ENCODE peak calls at places on chromosomes 11 and 22, in nine cellular contexts. V is thoracic aorta, X is natural killer cell, A is SK-N-SH, S is Calu3, Z is K562, E is lower leg skin, P is IMR-90, K is brain microvascular endothelial cell. L is an unnamed sample.

GRCh38 chr11:83020942-83021779 is 50.5 kb downstream of the RAB30 start:
- DNase-seq in E (no peak), S (no peak), A (no peak), X (no peak), K (no peak), P (no peak), V (no peak), Z (no peak), L (no peak)

GRCh38 chr11:72672839-72673238 is 1.4 kb downstream of the PDE2A start:
- DNase-seq in E (no peak), V (no peak), K (no peak), Z (no peak), X (no peak), S (no peak), P (no peak), A (no peak), L (no peak)

GRCh38 chr11:79313513-79313912 is 127.3 kb downstream of the TENM4 start:
- DNase-seq in S (no peak), A (no peak), E (no peak), Z (no peak), X (no peak), K (no peak), P (no peak), V (no peak), L (no peak)

GRCh38 chr11:118911113-118911879 is 14.4 kb downstream of the BCL9L start:
- DNase-seq in Z (no peak), V (no peak), E (no peak), P (peak), K (no peak), S (no peak), X (no peak), A (no peak), L (no peak)

GRCh38 chr11:111730871-111731591 is 35.2 kb downstream of the PPP2R1B start:
- DNase-seq in A (peak), X (no peak), P (no peak), K (peak), V (no peak), Z (no peak), S (no peak), E (peak), L (peak)

GRCh38 chr11:99693941-99694492 is 673.3 kb downstream of the CNTN5 start:
- DNase-seq in Z (no peak), S (peak), E (no peak), A (no peak), P (peak), X (no peak), K (peak), V (no peak), L (no peak)

GRCh38 chr11:117547188-117547831 is 219.7 kb downstream of the CEP164 start:
- DNase-seq in S (no peak), E (no peak), K (no peak), X (no peak), Z (no peak), V (no peak), A (no peak), P (no peak), L (no peak)

GRCh38 chr11:23494981-23495380 is 634.7 kb upstream of the CCDC179 start:
- DNase-seq in K (no peak), A (no peak), X (no peak), V (no peak), P (no peak), E (no peak), Z (no peak), S (no peak), L (no peak)

GRCh38 chr11:2825886-2826678 is 59.5 kb downstream of the CDKN1C start:
- DNase-seq in Z (no peak), K (peak), S (peak), E (peak), X (no peak), A (peak), P (peak), V (peak), L (peak)

GRCh38 chr22:50532353-50532700 is 2.5 kb upstream of the TYMP start:
- DNase-seq in E (no peak), K (no peak), V (no peak), P (no peak), S (peak), Z (no peak), A (peak), X (no peak), L (no peak)

GRCh38 chr22:23786261-23786710 is 480 bp upstream of the SMARCB1 start:
- DNase-seq in P (no peak), V (no peak), E (no peak), K (no peak), A (peak), S (no peak), X (no peak), Z (no peak), L (no peak)

GRCh38 chr22:49607821-49608220 is 219.9 kb downstream of the BRD1 start:
- DNase-seq in S (no peak), P (no peak), Z (no peak), X (no peak), V (no peak), A (no peak), E (no peak), K (no peak), L (no peak)

GRCh38 chr22:16774911-16775529 is 50.2 kb downstream of the XKR3 start:
- DNase-seq in A (no peak), P (no peak), X (no peak), S (no peak), V (no peak), E (no peak), Z (no peak), K (no peak), L (no peak)

GRCh38 chr11:72521672-72522071 is 87.3 kb upstream of the CLPB start:
- DNase-seq in V (no peak), S (no peak), X (no peak), P (no peak), A (no peak), Z (no peak), E (no peak), K (no peak), L (no peak)

GRCh38 chr11:12048936-12049790 is 40.7 kb upstream of the DKK3 start:
- DNase-seq in A (no peak), P (peak), Z (no peak), X (no peak), S (no peak), E (peak), V (no peak), K (peak), L (no peak)

GRCh38 chr11:112958670-112959069 is 2.5 kb upstream of the NCAM1 start:
- DNase-seq in P (no peak), X (no peak), E (no peak), K (no peak), Z (no peak), A (no peak), V (no peak), S (peak), L (no peak)

GRCh38 chr11:36540998-36541397 is 26.8 kb upstream of the RAG1 start:
- DNase-seq in P (peak), E (no peak), Z (peak), V (no peak), S (peak), X (no peak), A (peak), K (peak), L (peak)

GRCh38 chr11:36447947-36448346 is 62.1 kb downstream of the TRAF6 start:
- DNase-seq in Z (no peak), A (no peak), E (no peak), V (no peak), P (no peak), K (no peak), X (no peak), S (peak), L (no peak)

GRCh38 chr22:29112102-29112501 is 39.3 kb downstream of the KREMEN1 start:
- DNase-seq in A (no peak), P (no peak), S (no peak), K (no peak), X (no peak), Z (no peak), E (no peak), V (no peak), L (no peak)

GRCh38 chr11:76424379-76424778 is 20.4 kb upstream of the EMSY start:
- DNase-seq in S (no peak), E (no peak), Z (no peak), P (no peak), A (no peak), K (no peak), X (no peak), V (no peak), L (no peak)

GRCh38 chr11:91133361-91133760 is 910.5 kb upstream of the CHORDC1 start:
- DNase-seq in X (no peak), Z (no peak), P (peak), S (no peak), V (no peak), E (no peak), A (no peak), K (no peak), L (no peak)

GRCh38 chr11:95711162-95711944 is 78.2 kb downstream of the FAM76B start:
- DNase-seq in P (peak), K (peak), E (no peak), A (no peak), S (no peak), V (no peak), Z (no peak), X (no peak), L (no peak)

GRCh38 chr11:99519095-99519494 is 498.3 kb downstream of the CNTN5 start:
- DNase-seq in A (no peak), P (no peak), E (no peak), K (no peak), Z (no peak), X (no peak), S (no peak), V (no peak), L (no peak)

GRCh38 chr11:2940166-2940929 is 11.1 kb upstream of the PHLDA2 start:
- DNase-seq in K (no peak), P (no peak), E (no peak), A (peak), Z (no peak), X (peak), S (peak), V (no peak), L (peak)

GRCh38 chr11:38304926-38305325 is 1706.9 kb upstream of the RAG2 start:
- DNase-seq in P (no peak), A (no peak), E (no peak), Z (no peak), K (no peak), X (no peak), V (no peak), S (no peak), L (no peak)

GRCh38 chr11:69772646-69773045 is 2.5 kb downstream of the FGF4 start:
- DNase-seq in E (no peak), A (no peak), S (no peak), K (no peak), P (no peak), X (no peak), Z (no peak), V (no peak), L (no peak)

GRCh38 chr11:117999354-117999993 is 13.3 kb downstream of the IL10RA start:
- DNase-seq in V (no peak), P (no peak), Z (no peak), K (no peak), A (no peak), S (no peak), E (peak), X (peak), L (no peak)

GRCh38 chr22:16783930-16784354 is 41.3 kb downstream of the XKR3 start:
- DNase-seq in V (no peak), Z (peak), P (no peak), E (no peak), X (no peak), A (peak), K (no peak), S (no peak), L (no peak)

GRCh38 chr11:123628936-123629683 is 25.3 kb downstream of the SCN3B start:
- DNase-seq in V (no peak), E (no peak), S (no peak), X (no peak), K (peak), Z (no peak), P (peak), A (peak), L (no peak)

GRCh38 chr22:18156878-18157713 is 7.1 kb downstream of the USP18 start:
- DNase-seq in K (peak), Z (peak), A (peak), E (no peak), P (peak), S (peak), V (peak), X (no peak), L (peak)

GRCh38 chr11:77658213-77659013 is 20.8 kb upstream of the CLNS1A start:
- DNase-seq in K (no peak), V (no peak), E (no peak), X (no peak), S (no peak), A (no peak), Z (peak), P (peak), L (no peak)

GRCh38 chr11:46120711-46121327 is 435 bp downstream of the PHF21A start:
- DNase-seq in S (peak), P (peak), K (peak), X (peak), E (no peak), A (peak), Z (peak), V (no peak), L (peak)

GRCh38 chr22:40928657-40929056 is 22.5 kb upstream of the RBX1 start:
- DNase-seq in S (no peak), P (no peak), K (no peak), A (peak), V (no peak), X (no peak), E (no peak), Z (peak), L (no peak)

DNA sequence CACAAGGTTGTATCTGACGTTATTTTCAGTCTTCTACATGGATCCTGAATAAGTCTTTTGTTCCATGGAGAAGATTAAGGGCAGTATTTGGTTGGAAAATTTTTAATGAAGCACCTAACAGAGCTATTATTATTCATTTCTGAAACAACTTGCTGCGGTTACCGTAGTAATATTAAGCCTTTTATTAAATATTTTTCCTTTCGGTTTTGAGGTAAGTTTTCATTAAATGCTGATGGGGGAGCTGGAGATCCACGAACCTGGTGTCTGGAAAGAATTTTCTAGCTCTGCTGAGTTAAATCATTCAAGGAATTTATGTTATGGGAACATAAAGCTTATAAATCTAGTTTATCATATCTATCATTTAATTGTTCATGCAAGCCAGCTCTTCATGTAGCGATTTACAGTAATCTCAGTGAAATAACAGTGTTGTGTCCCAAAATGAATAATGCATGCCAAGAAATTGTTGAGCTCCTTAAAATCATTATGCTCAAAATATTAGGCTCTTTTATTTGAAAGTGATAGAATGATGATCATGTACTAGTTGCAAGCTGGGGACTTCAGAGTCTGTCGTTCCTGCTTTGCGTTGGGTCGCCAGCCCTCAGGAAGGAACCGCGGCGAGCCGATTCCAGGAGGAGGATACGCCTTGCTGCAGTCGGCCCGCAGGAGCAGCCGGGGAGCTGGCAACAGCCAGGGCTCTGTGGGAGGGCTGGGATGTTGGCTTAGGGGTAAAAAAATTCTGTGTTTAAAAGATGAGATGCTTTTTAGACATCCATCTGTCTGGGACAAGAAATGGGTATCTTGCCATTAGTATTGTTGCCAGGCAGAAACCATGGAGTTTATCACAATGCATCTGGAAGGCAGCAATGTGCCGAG is 83.1 kb downstream of the TBC1D22A start:
- DNase-seq in K (peak), A (peak), S (no peak), Z (no peak), X (no peak), E (peak), V (no peak), P (peak), L (no peak)
- TF ChIP-seq CTCF in K (peak), A (peak), S (no peak), Z (peak), X (no peak), E (no peak), V (no peak), P (peak), L (no peak)

GRCh38 chr11:64305691-64306562 is 603 bp downstream of the ESRRA start:
- DNase-seq in K (no peak), P (peak), V (no peak), E (peak), A (peak), X (no peak), S (peak), Z (peak), L (peak)
- TF ChIP-seq CTCF in K (peak), P (peak), V (no peak), E (no peak), A (peak), X (no peak), S (no peak), Z (peak), L (peak)

GRCh38 chr22:26891431-26891830 is 234.0 kb downstream of the MIAT start:
- DNase-seq in Z (no peak), K (no peak), X (no peak), P (peak), E (no peak), S (no peak), V (no peak), A (no peak), L (no peak)

GRCh38 chr22:26892401-26893033 is 235.1 kb downstream of the MIAT start:
- DNase-seq in X (no peak), K (no peak), P (no peak), A (no peak), E (no peak), Z (no peak), S (peak), V (no peak), L (no peak)

GRCh38 chr22:26888887-26889286 is 231.5 kb downstream of the MIAT start:
- DNase-seq in A (no peak), Z (no peak), S (no peak), K (no peak), E (no peak), V (no peak), P (peak), X (no peak), L (no peak)

GRCh38 chr22:26889794-26890193 is 232.4 kb downstream of the MIAT start:
- DNase-seq in X (no peak), E (no peak), K (no peak), Z (no peak), S (no peak), A (no peak), V (no peak), P (no peak), L (no peak)

DNA sequence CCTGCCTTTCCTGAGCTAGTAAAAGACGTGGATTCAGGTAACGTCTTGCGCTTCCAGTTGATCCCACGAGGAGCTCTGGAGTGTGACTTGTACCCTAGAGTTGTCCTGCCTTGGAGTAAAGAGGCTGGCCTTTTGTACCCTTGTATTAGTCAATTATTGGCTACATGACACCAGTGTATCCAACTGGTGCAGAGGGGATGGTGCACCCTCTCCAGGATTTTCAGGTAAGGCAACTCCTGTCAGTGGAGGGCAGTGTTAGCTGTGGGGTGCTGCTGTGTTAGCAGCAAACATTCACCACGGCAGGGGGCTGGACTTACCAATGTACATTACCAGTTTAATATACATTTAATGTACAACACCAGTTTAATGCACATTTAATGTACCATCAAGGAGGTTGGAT is 233.5 kb downstream of the MIAT start:
- DNase-seq in X (no peak), S (peak), P (no peak), Z (no peak), E (no peak), V (no peak), A (no peak), K (no peak), L (no peak)
- TF ChIP-seq CTCF in X (no peak), S (no peak), P (no peak), Z (no peak), E (no peak), V (no peak), A (no peak), K (peak), L (no peak)

DNA sequence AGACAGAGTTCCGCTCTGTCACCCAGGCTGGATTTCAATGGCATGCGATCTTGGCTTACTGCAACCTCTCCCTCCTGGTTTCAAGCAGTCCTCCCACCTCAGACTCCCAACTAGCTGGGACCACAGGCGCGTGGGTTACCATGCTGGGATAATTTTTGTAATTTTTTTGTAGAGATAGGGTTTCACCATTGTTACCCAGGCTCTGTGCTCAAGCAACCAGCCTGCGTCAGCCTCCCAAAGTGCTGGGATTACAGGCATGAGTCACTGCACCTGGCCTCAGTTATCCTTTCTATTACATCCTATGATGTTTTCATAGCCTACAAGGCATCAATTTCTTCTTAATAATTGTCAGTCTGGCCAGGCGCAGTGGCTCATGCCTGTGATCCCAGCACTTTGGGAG is 36.5 kb downstream of the LRRC74B start:
- DNase-seq in E (no peak), S (no peak), P (peak), Z (no peak), V (no peak), A (no peak), X (no peak), K (no peak), L (no peak)
- TF ChIP-seq CTCF in E (no peak), S (no peak), P (no peak), Z (no peak), V (no peak), A (no peak), X (no peak), K (no peak), L (no peak)

GRCh38 chr11:94297967-94298576 is 6.3 kb upstream of the IZUMO1R start:
- DNase-seq in S (no peak), A (no peak), V (no peak), K (no peak), P (no peak), X (no peak), E (no peak), Z (no peak), L (no peak)
- TF ChIP-seq CTCF in S (no peak), A (peak), V (no peak), K (no peak), P (no peak), X (no peak), E (no peak), Z (peak), L (no peak)

DNA sequence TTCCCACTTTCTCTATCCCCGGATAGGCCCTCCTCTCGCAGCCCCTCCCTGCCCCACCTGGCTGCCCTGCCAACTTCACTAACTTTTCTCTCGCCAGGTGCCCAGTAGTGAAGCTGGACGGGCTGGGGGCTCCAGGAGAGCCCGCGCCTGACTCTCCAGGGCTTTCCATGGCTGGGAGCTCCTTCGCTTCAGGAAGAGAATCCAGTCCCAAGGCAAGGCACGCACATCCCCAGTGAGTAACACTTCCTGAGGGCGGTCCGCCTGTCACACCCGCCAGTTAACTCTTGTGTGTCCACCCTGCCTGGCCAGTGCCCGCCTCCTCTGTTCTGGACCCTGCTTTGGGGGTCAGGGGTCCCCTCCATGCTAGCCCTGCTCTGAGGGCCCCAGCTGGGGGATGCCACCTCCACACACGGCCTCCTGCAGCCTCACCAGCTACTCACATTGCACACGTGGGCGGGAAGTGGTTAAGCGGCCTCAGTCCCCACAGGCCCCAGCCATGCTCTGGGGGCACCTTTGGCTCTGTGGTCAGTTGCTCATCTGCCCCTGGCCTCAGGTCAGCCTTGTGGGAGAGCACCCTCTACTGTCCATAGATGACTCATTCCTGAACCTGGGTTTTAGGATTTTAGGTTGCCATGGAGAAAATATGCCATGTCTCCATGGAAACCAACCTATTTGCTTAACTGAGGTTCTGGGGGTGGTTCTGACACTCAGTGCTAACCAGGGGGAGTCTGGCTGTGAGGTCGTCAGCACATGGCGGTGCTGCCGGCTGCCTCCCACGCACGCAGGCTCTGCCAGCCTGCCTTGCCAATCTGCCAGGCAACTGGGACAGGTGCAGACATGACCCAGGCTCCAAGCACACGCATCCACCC is at the start of gene RIN1:
- DNase-seq in S (peak), P (peak), X (peak), E (peak), K (peak), A (peak), Z (peak), V (no peak), L (peak)
- TF ChIP-seq CTCF in S (no peak), P (peak), X (peak), E (no peak), K (peak), A (peak), Z (peak), V (no peak), L (peak)

L was measured in gastrocnemius medialis.